ENCODE peak calls at places on chromosome 20, in ten cellular contexts. One of them, this sample, is unnamed.

GRCh38 chr20:4469910-4470309 is 251.8 kb upstream of the PRND start:
- DNase-seq in HL-60: no peak
- DNase-seq in BJ: no peak
- DNase-seq in fibroblast of lung: no peak
- DNase-seq in neural progenitor cell: no peak
- DNase-seq in kidney epithelial cell: no peak
- DNase-seq in bronchial epithelial cell: no peak
- DNase-seq in tibial artery: no peak
- DNase-seq in mucosa of descending colon: no peak
- DNase-seq in PC-3: no peak
- DNase-seq in this sample: no peak

GRCh38 chr20:25309395-25310267 is 61.7 kb downstream of the PYGB start:
- DNase-seq in HL-60: no peak
- DNase-seq in BJ: peak
- DNase-seq in fibroblast of lung: peak
- DNase-seq in neural progenitor cell: no peak
- DNase-seq in kidney epithelial cell: peak
- DNase-seq in bronchial epithelial cell: peak
- DNase-seq in tibial artery: peak
- DNase-seq in mucosa of descending colon: peak
- DNase-seq in PC-3: peak
- DNase-seq in this sample: no peak

GRCh38 chr20:15297059-15297875 is 959.9 kb upstream of the FLRT3 start:
- DNase-seq in HL-60: no peak
- DNase-seq in BJ: no peak
- DNase-seq in fibroblast of lung: no peak
- DNase-seq in neural progenitor cell: no peak
- DNase-seq in kidney epithelial cell: no peak
- DNase-seq in bronchial epithelial cell: peak
- DNase-seq in tibial artery: no peak
- DNase-seq in mucosa of descending colon: no peak
- DNase-seq in PC-3: peak
- DNase-seq in this sample: no peak

GRCh38 chr20:24987244-24987643 is 5.3 kb downstream of the APMAP start:
- DNase-seq in HL-60: peak
- DNase-seq in BJ: no peak
- DNase-seq in fibroblast of lung: no peak
- DNase-seq in neural progenitor cell: no peak
- DNase-seq in kidney epithelial cell: no peak
- DNase-seq in bronchial epithelial cell: peak
- DNase-seq in tibial artery: no peak
- DNase-seq in mucosa of descending colon: no peak
- DNase-seq in PC-3: no peak
- DNase-seq in this sample: no peak

GRCh38 chr20:46509523-46509922 is 3.8 kb downstream of the ZNF334 start:
- DNase-seq in HL-60: no peak
- DNase-seq in BJ: no peak
- DNase-seq in fibroblast of lung: no peak
- DNase-seq in neural progenitor cell: no peak
- DNase-seq in kidney epithelial cell: no peak
- DNase-seq in bronchial epithelial cell: no peak
- DNase-seq in tibial artery: no peak
- DNase-seq in mucosa of descending colon: no peak
- DNase-seq in PC-3: no peak
- DNase-seq in this sample: no peak

GRCh38 chr20:44858959-44859358 is 26.5 kb upstream of the YWHAB start:
- DNase-seq in HL-60: peak
- DNase-seq in BJ: no peak
- DNase-seq in fibroblast of lung: peak
- DNase-seq in neural progenitor cell: no peak
- DNase-seq in kidney epithelial cell: no peak
- DNase-seq in bronchial epithelial cell: no peak
- DNase-seq in tibial artery: no peak
- DNase-seq in mucosa of descending colon: no peak
- DNase-seq in PC-3: no peak
- DNase-seq in this sample: no peak

GRCh38 chr20:56504373-56505005 is 20.1 kb upstream of the FAM209A start:
- DNase-seq in HL-60: no peak
- DNase-seq in BJ: no peak
- DNase-seq in fibroblast of lung: no peak
- DNase-seq in neural progenitor cell: peak
- DNase-seq in kidney epithelial cell: no peak
- DNase-seq in bronchial epithelial cell: no peak
- DNase-seq in tibial artery: no peak
- DNase-seq in mucosa of descending colon: no peak
- DNase-seq in PC-3: no peak
- DNase-seq in this sample: no peak

GRCh38 chr20:64129146-64129782 is 21.9 kb upstream of the NPBWR2 start:
- DNase-seq in HL-60: no peak
- DNase-seq in BJ: no peak
- DNase-seq in fibroblast of lung: no peak
- DNase-seq in neural progenitor cell: no peak
- DNase-seq in kidney epithelial cell: no peak
- DNase-seq in bronchial epithelial cell: no peak
- DNase-seq in tibial artery: no peak
- DNase-seq in mucosa of descending colon: no peak
- DNase-seq in PC-3: no peak
- DNase-seq in this sample: no peak

GRCh38 chr20:30611239-30611984 is 646.1 kb upstream of the DEFB115 start:
- DNase-seq in HL-60: no peak
- DNase-seq in BJ: no peak
- DNase-seq in fibroblast of lung: no peak
- DNase-seq in neural progenitor cell: no peak
- DNase-seq in kidney epithelial cell: no peak
- DNase-seq in bronchial epithelial cell: no peak
- DNase-seq in tibial artery: no peak
- DNase-seq in mucosa of descending colon: no peak
- DNase-seq in PC-3: no peak
- DNase-seq in this sample: no peak

GRCh38 chr20:25340380-25340779 is 50.3 kb downstream of the ABHD12 start:
- DNase-seq in HL-60: no peak
- DNase-seq in BJ: no peak
- DNase-seq in fibroblast of lung: no peak
- DNase-seq in neural progenitor cell: no peak
- DNase-seq in kidney epithelial cell: no peak
- DNase-seq in bronchial epithelial cell: no peak
- DNase-seq in tibial artery: no peak
- DNase-seq in mucosa of descending colon: no peak
- DNase-seq in PC-3: no peak
- DNase-seq in this sample: no peak

DNA sequence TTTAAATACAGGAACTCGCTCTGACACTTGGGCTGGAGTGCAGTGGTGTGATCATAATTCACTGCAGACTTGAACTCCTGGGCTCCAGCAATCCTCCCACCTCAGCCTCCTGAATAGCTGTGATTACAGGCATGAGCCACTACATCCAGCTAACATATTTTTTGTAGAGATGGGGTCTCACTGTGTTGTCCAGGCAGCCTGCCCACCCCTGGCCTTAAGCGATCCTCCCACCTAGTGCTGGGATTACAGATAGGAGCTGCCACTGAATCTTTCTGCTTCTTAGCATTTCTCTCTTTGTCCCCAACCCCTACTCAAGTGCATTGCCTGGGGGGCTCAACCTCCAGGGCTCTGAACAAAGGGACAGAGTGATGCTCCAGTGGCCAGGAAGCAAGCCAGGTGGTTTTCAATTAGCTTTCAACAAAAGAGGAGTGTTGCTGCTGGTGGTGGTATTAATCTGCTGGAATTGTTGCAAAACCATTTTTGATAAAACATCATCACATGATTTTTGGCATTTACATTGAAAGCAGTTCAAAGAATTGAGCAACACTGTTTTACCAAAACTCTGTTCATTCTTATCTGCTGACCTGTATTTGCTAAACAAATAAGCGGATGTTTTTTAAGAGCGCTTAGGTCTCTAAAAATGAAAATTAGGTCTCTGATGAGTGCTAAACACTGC is 40.4 kb upstream of the BPIFA2 start:
- DNase-seq in HL-60: no peak
- DNase-seq in BJ: no peak
- DNase-seq in fibroblast of lung: no peak
- DNase-seq in neural progenitor cell: peak
- DNase-seq in kidney epithelial cell: no peak
- DNase-seq in bronchial epithelial cell: peak
- DNase-seq in tibial artery: no peak
- DNase-seq in mucosa of descending colon: no peak
- DNase-seq in PC-3: no peak
- DNase-seq in this sample: no peak
- TF ChIP-seq CTCF in HL-60: no peak
- TF ChIP-seq CTCF in BJ: no peak
- TF ChIP-seq CTCF in fibroblast of lung: no peak
- TF ChIP-seq CTCF in neural progenitor cell: no peak
- TF ChIP-seq CTCF in kidney epithelial cell: no peak
- TF ChIP-seq CTCF in bronchial epithelial cell: no peak
- TF ChIP-seq CTCF in tibial artery: no peak
- TF ChIP-seq CTCF in mucosa of descending colon: no peak
- TF ChIP-seq CTCF in PC-3: no peak
- TF ChIP-seq CTCF in this sample: no peak

GRCh38 chr20:20768202-20768815 is 55.9 kb upstream of the RALGAPA2 start:
- DNase-seq in HL-60: no peak
- DNase-seq in BJ: no peak
- DNase-seq in fibroblast of lung: no peak
- DNase-seq in neural progenitor cell: no peak
- DNase-seq in kidney epithelial cell: no peak
- DNase-seq in bronchial epithelial cell: no peak
- DNase-seq in tibial artery: no peak
- DNase-seq in mucosa of descending colon: no peak
- DNase-seq in PC-3: no peak
- DNase-seq in this sample: no peak
- TF ChIP-seq CTCF in HL-60: no peak
- TF ChIP-seq CTCF in BJ: no peak
- TF ChIP-seq CTCF in fibroblast of lung: no peak
- TF ChIP-seq CTCF in neural progenitor cell: no peak
- TF ChIP-seq CTCF in kidney epithelial cell: no peak
- TF ChIP-seq CTCF in bronchial epithelial cell: no peak
- TF ChIP-seq CTCF in tibial artery: no peak
- TF ChIP-seq CTCF in mucosa of descending colon: no peak
- TF ChIP-seq CTCF in PC-3: no peak
- TF ChIP-seq CTCF in this sample: no peak

GRCh38 chr20:55004044-55004443 is 528.7 kb downstream of the DOK5 start:
- DNase-seq in HL-60: no peak
- DNase-seq in BJ: no peak
- DNase-seq in fibroblast of lung: no peak
- DNase-seq in neural progenitor cell: no peak
- DNase-seq in kidney epithelial cell: no peak
- DNase-seq in bronchial epithelial cell: no peak
- DNase-seq in tibial artery: no peak
- DNase-seq in mucosa of descending colon: no peak
- DNase-seq in PC-3: no peak
- DNase-seq in this sample: no peak
- TF ChIP-seq CTCF in HL-60: no peak
- TF ChIP-seq CTCF in BJ: no peak
- TF ChIP-seq CTCF in fibroblast of lung: no peak
- TF ChIP-seq CTCF in neural progenitor cell: no peak
- TF ChIP-seq CTCF in kidney epithelial cell: no peak
- TF ChIP-seq CTCF in bronchial epithelial cell: no peak
- TF ChIP-seq CTCF in tibial artery: no peak
- TF ChIP-seq CTCF in mucosa of descending colon: no peak
- TF ChIP-seq CTCF in PC-3: no peak
- TF ChIP-seq CTCF in this sample: no peak

GRCh38 chr20:1227121-1227582 is 1.3 kb downstream of the RAD21L1 start:
- DNase-seq in HL-60: no peak
- DNase-seq in BJ: no peak
- DNase-seq in fibroblast of lung: no peak
- DNase-seq in neural progenitor cell: peak
- DNase-seq in kidney epithelial cell: no peak
- DNase-seq in bronchial epithelial cell: no peak
- DNase-seq in tibial artery: no peak
- DNase-seq in mucosa of descending colon: no peak
- DNase-seq in PC-3: no peak
- DNase-seq in this sample: no peak
- TF ChIP-seq CTCF in HL-60: no peak
- TF ChIP-seq CTCF in BJ: no peak
- TF ChIP-seq CTCF in fibroblast of lung: no peak
- TF ChIP-seq CTCF in neural progenitor cell: no peak
- TF ChIP-seq CTCF in kidney epithelial cell: peak
- TF ChIP-seq CTCF in bronchial epithelial cell: no peak
- TF ChIP-seq CTCF in tibial artery: no peak
- TF ChIP-seq CTCF in mucosa of descending colon: no peak
- TF ChIP-seq CTCF in PC-3: no peak
- TF ChIP-seq CTCF in this sample: no peak

GRCh38 chr20:36883972-36884535 is 8.1 kb downstream of the TLDC2 start:
- DNase-seq in HL-60: no peak
- DNase-seq in BJ: no peak
- DNase-seq in fibroblast of lung: no peak
- DNase-seq in neural progenitor cell: no peak
- DNase-seq in kidney epithelial cell: no peak
- DNase-seq in bronchial epithelial cell: no peak
- DNase-seq in tibial artery: no peak
- DNase-seq in mucosa of descending colon: no peak
- DNase-seq in PC-3: no peak
- DNase-seq in this sample: no peak

GRCh38 chr20:36886859-36887778 is 11.2 kb downstream of the TLDC2 start:
- DNase-seq in HL-60: peak
- DNase-seq in BJ: peak
- DNase-seq in fibroblast of lung: peak
- DNase-seq in neural progenitor cell: peak
- DNase-seq in kidney epithelial cell: no peak
- DNase-seq in bronchial epithelial cell: peak
- DNase-seq in tibial artery: peak
- DNase-seq in mucosa of descending colon: peak
- DNase-seq in PC-3: peak
- DNase-seq in this sample: peak

GRCh38 chr20:36881888-36882287 is 6.0 kb downstream of the TLDC2 start:
- DNase-seq in HL-60: no peak
- DNase-seq in BJ: no peak
- DNase-seq in fibroblast of lung: no peak
- DNase-seq in neural progenitor cell: no peak
- DNase-seq in kidney epithelial cell: peak
- DNase-seq in bronchial epithelial cell: peak
- DNase-seq in tibial artery: no peak
- DNase-seq in mucosa of descending colon: no peak
- DNase-seq in PC-3: no peak
- DNase-seq in this sample: no peak

GRCh38 chr20:36887779-36888133 is 11.8 kb downstream of the TLDC2 start:
- DNase-seq in HL-60: no peak
- DNase-seq in BJ: no peak
- DNase-seq in fibroblast of lung: no peak
- DNase-seq in neural progenitor cell: peak
- DNase-seq in kidney epithelial cell: no peak
- DNase-seq in bronchial epithelial cell: no peak
- DNase-seq in tibial artery: no peak
- DNase-seq in mucosa of descending colon: no peak
- DNase-seq in PC-3: no peak
- DNase-seq in this sample: no peak

GRCh38 chr20:36885355-36885754 is 9.4 kb downstream of the TLDC2 start:
- DNase-seq in HL-60: no peak
- DNase-seq in BJ: no peak
- DNase-seq in fibroblast of lung: peak
- DNase-seq in neural progenitor cell: peak
- DNase-seq in kidney epithelial cell: no peak
- DNase-seq in bronchial epithelial cell: no peak
- DNase-seq in tibial artery: no peak
- DNase-seq in mucosa of descending colon: no peak
- DNase-seq in PC-3: peak
- DNase-seq in this sample: no peak
- TF ChIP-seq CTCF in HL-60: no peak
- TF ChIP-seq CTCF in BJ: no peak
- TF ChIP-seq CTCF in fibroblast of lung: no peak
- TF ChIP-seq CTCF in neural progenitor cell: peak
- TF ChIP-seq CTCF in kidney epithelial cell: no peak
- TF ChIP-seq CTCF in bronchial epithelial cell: no peak
- TF ChIP-seq CTCF in tibial artery: no peak
- TF ChIP-seq CTCF in mucosa of descending colon: no peak
- TF ChIP-seq CTCF in PC-3: peak
- TF ChIP-seq CTCF in this sample: peak

GRCh38 chr20:49028684-49029083 is 17.4 kb upstream of the CSE1L start:
- DNase-seq in HL-60: no peak
- DNase-seq in BJ: no peak
- DNase-seq in fibroblast of lung: peak
- DNase-seq in neural progenitor cell: peak
- DNase-seq in kidney epithelial cell: no peak
- DNase-seq in bronchial epithelial cell: peak
- DNase-seq in tibial artery: no peak
- DNase-seq in mucosa of descending colon: no peak
- DNase-seq in PC-3: peak
- DNase-seq in this sample: no peak
- TF ChIP-seq CTCF in HL-60: no peak
- TF ChIP-seq CTCF in BJ: peak
- TF ChIP-seq CTCF in fibroblast of lung: peak
- TF ChIP-seq CTCF in neural progenitor cell: peak
- TF ChIP-seq CTCF in kidney epithelial cell: peak
- TF ChIP-seq CTCF in bronchial epithelial cell: peak
- TF ChIP-seq CTCF in tibial artery: no peak
- TF ChIP-seq CTCF in mucosa of descending colon: no peak
- TF ChIP-seq CTCF in PC-3: peak
- TF ChIP-seq CTCF in this sample: peak